ENCODE peak calls at places on chromosomes 11 and 22, in six cellular contexts. S is NCI-H1105; L is activated effector memory CD4-positive, alpha-beta T cell treated with anti-CD3 and anti-CD28 coated beads, Interleukin-2, amount 50 U/mL, for 16 hours; J is dermis microvascular lymphatic vessel endothelial cell; G is stimulated activated CD4-positive, alpha-beta T cell treated with anti-CD3 and anti-CD28 coated beads, TNF-alpha, amount 100 ng/mL, for 48 hours; F is RPMI7951. D is an unnamed sample.

GRCh38 chr11:80748207-80748606 is 1307.4 kb upstream of the TENM4 start:
- DNase-seq in S (no peak), G (no peak), J (no peak), F (no peak), L (no peak), D (no peak)

GRCh38 chr11:119065369-119065768 is 2.2 kb upstream of the VPS11 start:
- DNase-seq in J (peak), L (peak), F (peak), G (peak), S (no peak), D (no peak)

GRCh38 chr11:67117667-67118058 is 1.4 kb upstream of the KDM2A start:
- DNase-seq in J (peak), L (peak), G (no peak), F (peak), S (peak), D (no peak)

GRCh38 chr11:88354909-88355308 is 17.4 kb upstream of the CTSC start:
- DNase-seq in J (no peak), L (no peak), F (no peak), G (no peak), S (no peak), D (no peak)

GRCh38 chr11:122879785-122880184 is 2.8 kb upstream of the JHY start:
- DNase-seq in J (no peak), L (no peak), F (no peak), G (no peak), S (peak), D (peak)

GRCh38 chr22:36873614-36874308 is 13.0 kb downstream of the NCF4 start:
- DNase-seq in J (peak), S (no peak), F (peak), G (peak), L (peak), D (no peak)

GRCh38 chr11:117722074-117722473 is 74.9 kb downstream of the DSCAML1 start:
- DNase-seq in F (no peak), G (no peak), S (no peak), J (no peak), L (no peak), D (no peak)

GRCh38 chr11:121368504-121368903 is 75.9 kb downstream of the SC5D start:
- DNase-seq in S (no peak), L (no peak), G (no peak), J (no peak), F (no peak), D (no peak)

GRCh38 chr22:28711820-28712777 is 29.5 kb downstream of the CHEK2 start:
- DNase-seq in J (no peak), F (peak), G (no peak), S (no peak), L (no peak), D (peak)

GRCh38 chr11:40683010-40683409 is 776.4 kb downstream of the LRRC4C start:
- DNase-seq in S (no peak), G (no peak), J (no peak), F (no peak), L (no peak), D (no peak)

GRCh38 chr22:40434101-40434500 is 63.7 kb downstream of the SGSM3 start:
- DNase-seq in G (no peak), J (no peak), F (no peak), S (no peak), L (peak), D (no peak)

GRCh38 chr11:130431337-130431773 is 2.9 kb upstream of the ADAMTS8 start:
- DNase-seq in L (peak), S (peak), G (peak), J (peak), F (peak), D (peak)

GRCh38 chr22:41808400-41808799 is 7.9 kb downstream of the CCDC134 start:
- DNase-seq in J (no peak), F (no peak), G (no peak), S (no peak), L (no peak), D (no peak)

GRCh38 chr22:32996702-32997101 is 61.5 kb downstream of the SYN3 start:
- DNase-seq in L (no peak), S (no peak), G (no peak), J (no peak), F (peak), D (no peak)

GRCh38 chr11:133746663-133747306 is 98.5 kb downstream of the SPATA19 start:
- DNase-seq in S (no peak), F (no peak), G (no peak), L (no peak), J (no peak), D (no peak)

GRCh38 chr11:13119928-13120520 is 110.9 kb downstream of the RASSF10 start:
- DNase-seq in J (no peak), G (no peak), L (no peak), F (no peak), S (no peak), D (no peak)

GRCh38 chr11:2812371-2812991 is 73.1 kb downstream of the CDKN1C start:
- DNase-seq in G (no peak), J (no peak), L (no peak), F (no peak), S (no peak), D (no peak)

D was measured in NCI-H2227 treated with DMSO at 0.1 percent for 48 hours.